ENCODE peak calls at places on chromosomes 16 and 17, in four cellular contexts. P is ascending aorta, Q is hepatocyte, B is Caco-2. G is an unnamed sample. For H3K27me3 and H3K36me3, the result is how much of the 10 kb centered on the place peaks cover.

GRCh38 chr17:45197555-45198334 is 23.9 kb upstream of the FMNL1 start:
- DNase-seq in P (peak), Q (peak), B (peak), G (peak)

GRCh38 chr17:17743391-17744112 is 62.3 kb downstream of the RAI1 start:
- DNase-seq in P (no peak), Q (no peak), B (no peak), G (no peak)

GRCh38 chr16:85369741-85370528 is 243.2 kb upstream of the GSE1 start:
- DNase-seq in P (no peak), Q (peak), B (peak), G (peak)

GRCh38 chr16:19431636-19432340 is 14.1 kb downstream of the TMC5 start:
- DNase-seq in P (no peak), Q (peak), B (no peak), G (no peak)

GRCh38 chr17:45235071-45236001 is 13.7 kb downstream of the FMNL1 start:
- DNase-seq in P (no peak), Q (peak), B (peak), G (peak)

GRCh38 chr17:80992077-80992947 is 671 bp downstream of the CHMP6 start:
- DNase-seq in P (no peak), Q (peak), B (no peak), G (no peak)

GRCh38 chr17:57868007-57868774 is 18.3 kb upstream of the MRPS23 start:
- DNase-seq in P (peak), Q (peak), B (no peak), G (peak)

GRCh38 chr16:82481455-82481854 is 145.3 kb upstream of the CDH13 start:
- DNase-seq in P (no peak), Q (no peak), B (no peak), G (no peak)

GRCh38 chr16:65889533-65889966 is 476.9 kb upstream of the CDH5 start:
- DNase-seq in P (no peak), Q (peak), B (no peak), G (no peak)

GRCh38 chr17:17811381-17812210 is 25.2 kb downstream of the SREBF1 start:
- DNase-seq in P (no peak), Q (peak), B (no peak), G (no peak)

GRCh38 chr16:5870886-5871715 is 773.5 kb upstream of the EEF2KMT start:
- DNase-seq in P (no peak), Q (no peak), B (no peak), G (no peak)

GRCh38 chr17:61455754-61456681 is 3.8 kb downstream of the TBX4 start:
- DNase-seq in P (no peak), Q (no peak), B (no peak), G (no peak)

GRCh38 chr16:11162571-11163268 is 93.3 kb downstream of the SOCS1 start:
- DNase-seq in P (no peak), Q (no peak), B (no peak), G (no peak)

GRCh38 chr16:23771027-23771426 is 16.2 kb downstream of the CHP2 start:
- DNase-seq in P (no peak), Q (no peak), B (no peak), G (no peak)

GRCh38 chr17:21059761-21060160 is 16.9 kb upstream of the USP22 start:
- DNase-seq in P (no peak), Q (no peak), B (no peak), G (no peak)

GRCh38 chr16:83470406-83470805 is 337.4 kb upstream of the HSBP1 start:
- DNase-seq in P (no peak), Q (no peak), B (no peak), G (no peak)

GRCh38 chr16:11164482-11165270 is 91.3 kb downstream of the SOCS1 start:
- DNase-seq in P (no peak), Q (no peak), B (no peak), G (peak)

GRCh38 chr16:84040823-84041391 is 1.7 kb downstream of the SLC38A8 start:
- DNase-seq in P (no peak), Q (no peak), B (no peak), G (no peak)

GRCh38 chr16:22192261-22193133 is 13.6 kb upstream of the EEF2K start:
- DNase-seq in P (peak), Q (peak), B (peak), G (peak)

GRCh38 chr17:81566461-81567126 is 14.4 kb upstream of the FAAP100 start:
- DNase-seq in P (no peak), Q (peak), B (no peak), G (peak)

GRCh38 chr16:22712471-22712870 is 101.5 kb upstream of the HS3ST2 start:
- DNase-seq in P (no peak), Q (no peak), B (no peak), G (no peak)

GRCh38 chr17:69959291-69959690 is 115.7 kb upstream of the KCNJ16 start:
- DNase-seq in P (no peak), Q (no peak), B (no peak), G (no peak)

GRCh38 chr17:27293359-27293897 is 486 bp upstream of the WSB1 start:
- DNase-seq in P (no peak), Q (no peak), B (peak), G (peak)

GRCh38 chr16:11948819-11949218 is 7.0 kb upstream of the NPIPB2 start:
- DNase-seq in P (no peak), Q (no peak), B (no peak), G (no peak)

GRCh38 chr17:65850486-65850885 is 289.0 kb upstream of the AXIN2 start:
- DNase-seq in P (no peak), Q (no peak), B (no peak), G (no peak)

GRCh38 chr16:70703041-70703834 is 17.4 kb upstream of the MTSS2 start:
- DNase-seq in P (peak), Q (peak), B (no peak), G (peak)

GRCh38 chr17:17445925-17446665 is 30.7 kb upstream of the MED9 start:
- DNase-seq in P (no peak), Q (peak), B (peak), G (peak)

GRCh38 chr16:4266372-4266771 is 6.5 kb downstream of the TFAP4 start:
- DNase-seq in P (no peak), Q (no peak), B (peak), G (no peak)

GRCh38 chr17:45660474-45660873 is 123.6 kb upstream of the CRHR1 start:
- DNase-seq in P (no peak), Q (no peak), B (no peak), G (no peak)

GRCh38 chr16:67349172-67349571 is 22.6 kb downstream of the LRRC36 start:
- DNase-seq in P (no peak), Q (no peak), B (peak), G (no peak)

GRCh38 chr17:68356520-68356919 is 65.2 kb downstream of the ARSG start:
- DNase-seq in P (no peak), Q (no peak), B (no peak), G (no peak)

GRCh38 chr17:27456681-27457404 is 595 bp downstream of the KSR1 start:
- DNase-seq in P (no peak), Q (peak), B (no peak), G (peak)

GRCh38 chr16:88681084-88681680 is 5.1 kb downstream of the SNAI3 start:
- DNase-seq in P (no peak), Q (no peak), B (peak), G (no peak)

GRCh38 chr16:57186630-57187507 is 740 bp downstream of the RSPRY1 start:
- DNase-seq in P (no peak), Q (peak), B (peak), G (peak)

GRCh38 chr16:47983999-47984580 is 171.7 kb downstream of the ABCC12 start:
- DNase-seq in P (no peak), Q (no peak), B (no peak), G (no peak)

GRCh38 chr17:81239714-81240555 is 817 bp downstream of the NDUFAF8 start:
- DNase-seq in P (no peak), Q (peak), B (no peak), G (no peak)

GRCh38 chr17:61770043-61770442 is 93.3 kb downstream of the BRIP1 start:
- DNase-seq in P (no peak), Q (no peak), B (no peak), G (no peak)

GRCh38 chr17:18291718-18292540 is 22.9 kb downstream of the TOP3A start:
- DNase-seq in P (no peak), Q (no peak), B (no peak), G (no peak)

GRCh38 chr16:26118575-26118974 is 426.8 kb downstream of the HS3ST4 start:
- DNase-seq in P (no peak), Q (no peak), B (no peak), G (no peak)

GRCh38 chr16:16992986-16993783 is 477.6 kb downstream of the XYLT1 start:
- DNase-seq in P (no peak), Q (no peak), B (no peak), G (no peak)

GRCh38 chr17:72117748-72118587 is 2.9 kb upstream of the SOX9 start:
- DNase-seq in P (no peak), Q (no peak), B (no peak), G (peak)

GRCh38 chr17:72116692-72117469 is 3.9 kb upstream of the SOX9 start:
- DNase-seq in P (no peak), Q (peak), B (no peak), G (peak)

GRCh38 chr17:72113751-72114150 is 7.1 kb upstream of the SOX9 start:
- DNase-seq in P (no peak), Q (no peak), B (no peak), G (no peak)

GRCh38 chr17:72117470-72117747 is 3.4 kb upstream of the SOX9 start:
- DNase-seq in P (no peak), Q (no peak), B (no peak), G (no peak)

DNA sequence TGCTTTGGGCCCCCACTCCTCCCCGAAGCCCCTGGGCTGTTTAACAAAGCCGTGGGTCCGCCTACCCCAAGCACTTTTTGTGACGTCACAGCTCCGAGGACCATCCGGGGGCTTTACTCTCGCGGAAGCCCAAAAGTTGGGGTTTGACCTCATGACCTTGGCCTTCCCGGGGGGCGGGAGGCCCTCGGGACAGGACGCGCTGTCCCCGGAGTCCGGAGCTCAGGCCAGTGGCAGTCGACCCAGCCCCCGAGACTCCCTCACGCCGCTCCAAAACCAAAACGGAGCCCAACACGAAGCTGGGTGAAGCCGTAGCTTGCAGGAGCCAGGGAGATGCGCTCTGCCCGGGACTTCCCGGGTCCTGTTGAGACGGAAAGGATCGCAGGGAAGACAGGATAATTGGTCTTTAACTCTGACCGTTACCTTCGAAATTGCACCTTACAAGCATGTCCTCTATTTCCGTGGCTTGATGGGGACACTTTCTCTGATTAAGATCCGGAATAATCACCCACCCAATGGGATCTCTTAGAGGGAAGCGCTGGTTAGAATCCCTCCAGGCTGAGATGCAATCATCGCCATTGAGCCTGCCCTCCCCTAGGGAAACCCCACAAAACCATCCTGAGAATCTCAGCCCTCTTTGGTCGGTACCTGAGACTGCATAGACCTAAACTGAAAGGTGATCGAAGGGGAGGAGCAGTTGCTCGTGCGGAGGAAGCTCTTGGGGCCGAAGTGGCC is 4.9 kb upstream of the SOX9 start:
- DNase-seq in P (no peak), Q (no peak), B (no peak), G (no peak)
- H3K27me3 ChIP-seq in P (under half), Q (half or more), B (under half), G (under half)

DNA sequence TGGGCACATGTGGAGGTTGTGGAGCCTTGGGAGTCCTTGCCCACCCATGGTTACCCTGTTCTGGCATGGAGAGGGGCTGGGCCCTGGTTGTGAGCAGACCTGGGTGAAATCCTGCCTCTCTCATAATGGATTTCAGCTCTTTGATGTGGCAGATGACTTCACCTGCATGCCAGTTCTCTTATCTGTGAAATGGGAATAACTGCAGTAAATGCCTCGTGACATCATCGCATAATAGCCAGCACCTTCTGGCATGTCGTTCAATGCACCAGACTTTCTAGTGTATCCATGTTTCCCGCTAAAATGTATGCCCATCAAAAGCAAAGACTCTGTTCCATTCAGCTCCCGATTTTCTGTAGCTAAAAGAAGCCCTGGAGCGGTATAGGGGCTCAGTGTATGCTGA is 197.6 kb downstream of the MAF start:
- DNase-seq in P (no peak), Q (no peak), B (no peak), G (no peak)
- H3K36me3 ChIP-seq in P (under half), Q (under half), B (under half), G (under half)

GRCh38 chr16:68681038-68681437 is 35.9 kb downstream of the CDH3 start:
- DNase-seq in P (no peak), Q (no peak), B (no peak), G (no peak)

GRCh38 chr16:68685685-68686478 is 40.8 kb downstream of the CDH3 start:
- DNase-seq in P (no peak), Q (no peak), B (no peak), G (no peak)

GRCh38 chr16:68689921-68690320 is 44.8 kb downstream of the CDH3 start:
- DNase-seq in P (no peak), Q (no peak), B (no peak), G (no peak)

GRCh38 chr16:68686905-68687304 is 41.8 kb downstream of the CDH3 start:
- DNase-seq in P (no peak), Q (no peak), B (no peak), G (no peak)
- H3K27me3 ChIP-seq in P (under half), Q (under half), B (under half), G (under half)

GRCh38 chr17:14792751-14793150 is 472.4 kb downstream of the PMP22 start:
- DNase-seq in P (no peak), Q (peak), B (no peak), G (peak)

GRCh38 chr17:14793237-14793636 is 471.9 kb downstream of the PMP22 start:
- DNase-seq in P (no peak), Q (no peak), B (no peak), G (no peak)

GRCh38 chr17:14794961-14795360 is 470.2 kb downstream of the PMP22 start:
- DNase-seq in P (no peak), Q (no peak), B (no peak), G (no peak)

GRCh38 chr17:14797021-14797420 is 468.1 kb downstream of the PMP22 start:
- DNase-seq in P (no peak), Q (no peak), B (no peak), G (no peak)

GRCh38 chr17:14797801-14798200 is 467.3 kb downstream of the PMP22 start:
- DNase-seq in P (no peak), Q (no peak), B (no peak), G (no peak)
- H3K36me3 ChIP-seq in P (under half), Q (under half), B (under half), G (under half)

DNA sequence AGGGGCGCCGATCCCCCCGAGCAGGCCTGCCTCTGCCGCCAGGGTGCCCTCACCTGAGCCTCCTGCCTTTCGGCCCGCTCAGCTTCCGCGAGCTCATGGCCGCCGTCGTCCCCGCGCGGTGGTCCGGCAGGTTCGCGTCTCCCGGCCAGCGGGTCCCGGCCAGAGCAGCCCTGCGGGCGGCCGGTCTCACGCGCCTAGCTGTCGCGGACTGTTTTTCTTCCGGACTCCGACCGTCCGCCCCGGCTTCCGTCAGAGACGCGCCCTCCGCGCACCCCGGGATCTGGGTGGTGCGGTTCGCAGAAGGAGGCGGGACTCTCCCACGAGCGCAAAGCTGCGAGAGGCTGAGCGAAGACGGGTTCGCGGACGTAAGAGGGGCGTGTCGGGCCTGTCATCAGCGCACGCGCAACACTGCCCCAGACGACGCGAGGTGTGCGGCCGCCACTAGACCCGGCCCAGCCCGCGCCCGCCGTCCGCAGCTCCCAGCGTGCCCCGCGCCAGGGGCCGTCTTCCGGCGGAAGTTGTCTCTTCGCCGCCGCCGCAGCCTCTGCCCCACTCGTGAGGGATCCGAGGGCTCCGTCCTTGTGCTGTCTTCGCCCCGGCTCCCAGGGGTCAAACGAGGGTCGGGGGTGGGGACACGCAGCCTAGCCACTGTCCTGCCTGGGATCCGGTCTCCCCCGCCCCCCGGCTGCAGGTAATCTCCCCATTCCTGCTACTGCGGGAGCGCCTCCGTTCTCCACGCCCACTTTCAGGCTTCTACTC is at the start of gene INPP5K:
- DNase-seq in P (peak), Q (peak), B (peak), G (peak)
- H3K27me3 ChIP-seq in P (under half), Q (under half), B (under half), G (under half)

DNA sequence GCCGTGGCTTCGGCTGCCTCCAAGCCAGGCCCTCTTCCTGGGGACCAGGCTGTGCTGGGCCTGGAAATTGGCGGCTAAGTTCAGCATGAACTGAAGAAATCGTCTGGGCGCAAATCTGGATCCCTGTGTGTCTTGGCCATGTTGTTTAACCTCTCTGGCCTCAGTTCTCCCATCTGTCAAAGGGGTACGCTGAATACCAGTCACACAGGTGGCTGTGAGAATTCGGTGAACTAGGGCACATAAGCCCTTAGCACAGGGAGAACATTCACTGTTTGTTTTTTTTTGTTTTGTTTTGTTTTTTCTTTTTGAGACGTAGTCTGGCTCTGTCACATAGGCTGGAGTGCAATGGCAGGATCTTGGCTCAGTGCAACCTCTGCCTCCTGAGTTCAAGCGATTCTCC is 19.0 kb downstream of the LASP1 start:
- DNase-seq in P (no peak), Q (no peak), B (no peak), G (no peak)
- H3K36me3 ChIP-seq in P (half or more), Q (under half), B (under half), G (under half)